ENCODE peak calls at places on chromosomes 6 and 20, in ten cellular contexts. One of them, this sample, is unnamed.

GRCh38 chr6:167054987-167055386 is 55.8 kb downstream of the CEP43 start:
- DNase-seq in CD8-positive, alpha-beta T cell: no peak
- DNase-seq in cardiac muscle cell: no peak
- DNase-seq in hepatocyte: no peak
- DNase-seq in adipocyte: no peak
- DNase-seq in breast epithelium: no peak
- DNase-seq in astrocyte of the spinal cord: no peak
- DNase-seq in epithelial cell of esophagus: no peak
- DNase-seq in BE2C: no peak
- DNase-seq in GM12865: no peak
- DNase-seq in this sample: no peak

GRCh38 chr6:99495466-99495865 is 19.8 kb downstream of the USP45 start:
- DNase-seq in breast epithelium: no peak
- DNase-seq in adipocyte: peak; percentile 11
- DNase-seq in hepatocyte: no peak
- DNase-seq in epithelial cell of esophagus: no peak
- DNase-seq in astrocyte of the spinal cord: no peak
- DNase-seq in BE2C: no peak
- DNase-seq in cardiac muscle cell: no peak
- DNase-seq in CD8-positive, alpha-beta T cell: no peak
- DNase-seq in GM12865: no peak
- DNase-seq in this sample: peak; percentile 51

GRCh38 chr20:17558154-17558940 is 11.5 kb upstream of the DSTN start:
- DNase-seq in adipocyte: peak; percentile 87
- DNase-seq in cardiac muscle cell: peak; percentile 89
- DNase-seq in astrocyte of the spinal cord: peak; percentile 95
- DNase-seq in epithelial cell of esophagus: peak; percentile 85
- DNase-seq in BE2C: no peak
- DNase-seq in CD8-positive, alpha-beta T cell: no peak
- DNase-seq in GM12865: no peak
- DNase-seq in hepatocyte: peak; percentile 73
- DNase-seq in breast epithelium: no peak
- DNase-seq in this sample: peak; percentile 93

GRCh38 chr6:122817766-122818165 is 28.7 kb downstream of the SMPDL3A start:
- DNase-seq in CD8-positive, alpha-beta T cell: no peak
- DNase-seq in breast epithelium: no peak
- DNase-seq in BE2C: no peak
- DNase-seq in astrocyte of the spinal cord: no peak
- DNase-seq in cardiac muscle cell: no peak
- DNase-seq in hepatocyte: no peak
- DNase-seq in epithelial cell of esophagus: no peak
- DNase-seq in adipocyte: no peak
- DNase-seq in GM12865: no peak
- DNase-seq in this sample: no peak

GRCh38 chr6:106192824-106193223 is 106.7 kb downstream of the PRDM1 start:
- DNase-seq in BE2C: peak; percentile 45
- DNase-seq in breast epithelium: no peak
- DNase-seq in GM12865: no peak
- DNase-seq in epithelial cell of esophagus: peak; percentile 67
- DNase-seq in adipocyte: peak; percentile 36
- DNase-seq in hepatocyte: no peak
- DNase-seq in cardiac muscle cell: no peak
- DNase-seq in astrocyte of the spinal cord: peak; percentile 35
- DNase-seq in CD8-positive, alpha-beta T cell: no peak
- DNase-seq in this sample: peak; percentile 38

GRCh38 chr20:44959082-44959895 is 908 bp downstream of the TOMM34 start:
- DNase-seq in CD8-positive, alpha-beta T cell: peak; percentile 58
- DNase-seq in adipocyte: peak; percentile 81
- DNase-seq in GM12865: peak; percentile 69
- DNase-seq in breast epithelium: no peak
- DNase-seq in hepatocyte: peak; percentile 66
- DNase-seq in BE2C: no peak
- DNase-seq in astrocyte of the spinal cord: peak; percentile 55
- DNase-seq in epithelial cell of esophagus: peak; percentile 88
- DNase-seq in cardiac muscle cell: peak; percentile 51
- DNase-seq in this sample: peak; percentile 56

GRCh38 chr6:36598326-36598725 is 4.2 kb downstream of the SRSF3 start:
- DNase-seq in hepatocyte: no peak
- DNase-seq in adipocyte: no peak
- DNase-seq in CD8-positive, alpha-beta T cell: no peak
- DNase-seq in breast epithelium: no peak
- DNase-seq in cardiac muscle cell: no peak
- DNase-seq in BE2C: no peak
- DNase-seq in GM12865: no peak
- DNase-seq in astrocyte of the spinal cord: no peak
- DNase-seq in epithelial cell of esophagus: no peak
- DNase-seq in this sample: no peak

GRCh38 chr6:83462524-83462923 is 31.7 kb upstream of the ME1 start:
- DNase-seq in hepatocyte: no peak
- DNase-seq in BE2C: no peak
- DNase-seq in CD8-positive, alpha-beta T cell: no peak
- DNase-seq in cardiac muscle cell: no peak
- DNase-seq in adipocyte: no peak
- DNase-seq in astrocyte of the spinal cord: no peak
- DNase-seq in breast epithelium: no peak
- DNase-seq in GM12865: no peak
- DNase-seq in epithelial cell of esophagus: no peak
- DNase-seq in this sample: no peak

GRCh38 chr20:62596921-62597320 is 45.4 kb upstream of the SLCO4A1 start:
- DNase-seq in adipocyte: no peak
- DNase-seq in BE2C: no peak
- DNase-seq in astrocyte of the spinal cord: no peak
- DNase-seq in cardiac muscle cell: no peak
- DNase-seq in hepatocyte: no peak
- DNase-seq in CD8-positive, alpha-beta T cell: no peak
- DNase-seq in epithelial cell of esophagus: no peak
- DNase-seq in GM12865: no peak
- DNase-seq in breast epithelium: no peak
- DNase-seq in this sample: no peak

GRCh38 chr6:6843057-6843627 is 254.6 kb downstream of the LY86 start:
- DNase-seq in CD8-positive, alpha-beta T cell: no peak
- DNase-seq in hepatocyte: peak; percentile 70
- DNase-seq in breast epithelium: no peak
- DNase-seq in astrocyte of the spinal cord: peak; percentile 35
- DNase-seq in cardiac muscle cell: peak; percentile 57
- DNase-seq in GM12865: no peak
- DNase-seq in epithelial cell of esophagus: peak; percentile 80
- DNase-seq in adipocyte: no peak
- DNase-seq in BE2C: no peak
- DNase-seq in this sample: peak; percentile 72

GRCh38 chr6:131754715-131755567 is 44.1 kb upstream of the CTAGE9 start:
- DNase-seq in GM12865: no peak
- DNase-seq in adipocyte: peak; percentile 44
- DNase-seq in CD8-positive, alpha-beta T cell: no peak
- DNase-seq in BE2C: no peak
- DNase-seq in hepatocyte: no peak
- DNase-seq in astrocyte of the spinal cord: no peak
- DNase-seq in cardiac muscle cell: no peak
- DNase-seq in epithelial cell of esophagus: no peak
- DNase-seq in breast epithelium: no peak
- DNase-seq in this sample: peak; percentile 60

GRCh38 chr6:19834858-19835257 is 2.3 kb upstream of the ID4 start:
- DNase-seq in astrocyte of the spinal cord: no peak
- DNase-seq in hepatocyte: no peak
- DNase-seq in breast epithelium: no peak
- DNase-seq in CD8-positive, alpha-beta T cell: no peak
- DNase-seq in GM12865: no peak
- DNase-seq in adipocyte: no peak
- DNase-seq in epithelial cell of esophagus: no peak
- DNase-seq in cardiac muscle cell: no peak
- DNase-seq in BE2C: no peak
- DNase-seq in this sample: no peak

GRCh38 chr20:62624325-62624690 is 18.0 kb upstream of the SLCO4A1 start:
- DNase-seq in cardiac muscle cell: no peak
- DNase-seq in GM12865: peak; percentile 52
- DNase-seq in BE2C: peak; percentile 56
- DNase-seq in CD8-positive, alpha-beta T cell: no peak
- DNase-seq in astrocyte of the spinal cord: no peak
- DNase-seq in epithelial cell of esophagus: no peak
- DNase-seq in breast epithelium: no peak
- DNase-seq in hepatocyte: peak; percentile 33
- DNase-seq in adipocyte: no peak
- DNase-seq in this sample: no peak

GRCh38 chr6:10658910-10659696 is 35.3 kb downstream of the C6orf52 start:
- DNase-seq in astrocyte of the spinal cord: no peak
- DNase-seq in cardiac muscle cell: no peak
- DNase-seq in hepatocyte: peak; percentile 9
- DNase-seq in adipocyte: no peak
- DNase-seq in BE2C: no peak
- DNase-seq in GM12865: no peak
- DNase-seq in epithelial cell of esophagus: no peak
- DNase-seq in breast epithelium: no peak
- DNase-seq in CD8-positive, alpha-beta T cell: no peak
- DNase-seq in this sample: no peak
- H3K4me3 ChIP-seq in astrocyte of the spinal cord: peak overlapping the region; percentile 18
- H3K4me3 ChIP-seq in cardiac muscle cell: no peak overlapping the region
- H3K4me3 ChIP-seq in hepatocyte: peak overlapping the region; percentile 29
- H3K4me3 ChIP-seq in adipocyte: peak overlapping the region; percentile 27
- H3K4me3 ChIP-seq in BE2C: peak overlapping the region; percentile 44
- H3K4me3 ChIP-seq in GM12865: no peak overlapping the region
- H3K4me3 ChIP-seq in epithelial cell of esophagus: peak overlapping the region; percentile 23
- H3K4me3 ChIP-seq in breast epithelium: no peak overlapping the region
- H3K4me3 ChIP-seq in CD8-positive, alpha-beta T cell: no peak overlapping the region
- H3K4me3 ChIP-seq in this sample: peak overlapping the region; percentile 60

DNA sequence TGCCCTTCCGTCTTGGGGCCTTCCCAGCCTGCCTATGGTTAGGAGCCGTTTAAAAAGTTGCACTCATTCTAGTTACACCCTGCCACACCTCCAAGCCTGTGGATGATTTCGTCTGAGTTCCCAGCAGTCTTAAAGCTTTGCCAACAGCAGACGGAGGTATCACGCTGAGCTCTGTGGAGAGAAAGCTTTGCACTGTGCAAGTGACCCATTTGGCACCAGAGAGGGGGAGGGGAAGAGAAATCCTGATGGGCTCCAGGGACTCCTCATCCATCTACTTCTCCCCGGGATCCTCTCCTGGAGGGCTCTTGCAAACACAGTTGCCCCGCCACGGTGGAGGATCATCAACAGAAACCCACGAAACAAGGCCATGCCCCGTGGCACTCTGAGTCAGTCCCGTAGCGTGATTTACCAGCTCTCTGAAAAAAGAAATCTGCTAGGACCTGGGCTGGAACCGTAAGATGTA is 98.8 kb upstream of the CITED2 start:
- DNase-seq in CD8-positive, alpha-beta T cell: no peak
- DNase-seq in GM12865: no peak
- DNase-seq in hepatocyte: no peak
- DNase-seq in epithelial cell of esophagus: peak; percentile 33
- DNase-seq in adipocyte: no peak
- DNase-seq in breast epithelium: no peak
- DNase-seq in cardiac muscle cell: no peak
- DNase-seq in astrocyte of the spinal cord: peak; percentile 63
- DNase-seq in BE2C: no peak
- DNase-seq in this sample: no peak
- H3K4me3 ChIP-seq in CD8-positive, alpha-beta T cell: no peak overlapping the region
- H3K4me3 ChIP-seq in GM12865: no peak overlapping the region
- H3K4me3 ChIP-seq in hepatocyte: no peak overlapping the region
- H3K4me3 ChIP-seq in epithelial cell of esophagus: no peak overlapping the region
- H3K4me3 ChIP-seq in adipocyte: peak overlapping the region; percentile 67
- H3K4me3 ChIP-seq in breast epithelium: no peak overlapping the region
- H3K4me3 ChIP-seq in cardiac muscle cell: no peak overlapping the region
- H3K4me3 ChIP-seq in astrocyte of the spinal cord: no peak overlapping the region
- H3K4me3 ChIP-seq in BE2C: no peak overlapping the region
- H3K4me3 ChIP-seq in this sample: no peak overlapping the region

GRCh38 chr6:127458817-127459216 is 372 bp downstream of the KIAA0408 start:
- DNase-seq in epithelial cell of esophagus: peak; percentile 14
- DNase-seq in CD8-positive, alpha-beta T cell: no peak
- DNase-seq in GM12865: no peak
- DNase-seq in hepatocyte: peak; percentile 60
- DNase-seq in adipocyte: peak; percentile 82
- DNase-seq in cardiac muscle cell: peak; percentile 84
- DNase-seq in BE2C: no peak
- DNase-seq in astrocyte of the spinal cord: no peak
- DNase-seq in breast epithelium: no peak
- DNase-seq in this sample: peak; percentile 73
- H3K4me3 ChIP-seq in epithelial cell of esophagus: no peak overlapping the region
- H3K4me3 ChIP-seq in CD8-positive, alpha-beta T cell: no peak overlapping the region
- H3K4me3 ChIP-seq in GM12865: no peak overlapping the region
- H3K4me3 ChIP-seq in hepatocyte: no peak overlapping the region
- H3K4me3 ChIP-seq in adipocyte: peak overlapping the region; percentile 81
- H3K4me3 ChIP-seq in cardiac muscle cell: no peak overlapping the region
- H3K4me3 ChIP-seq in BE2C: no peak overlapping the region
- H3K4me3 ChIP-seq in astrocyte of the spinal cord: no peak overlapping the region
- H3K4me3 ChIP-seq in breast epithelium: peak overlapping the region; percentile 35
- H3K4me3 ChIP-seq in this sample: peak overlapping the region; percentile 14

GRCh38 chr6:44110005-44110681 is 17.1 kb downstream of the MRPL14 start:
- DNase-seq in breast epithelium: no peak
- DNase-seq in adipocyte: no peak
- DNase-seq in GM12865: no peak
- DNase-seq in CD8-positive, alpha-beta T cell: no peak
- DNase-seq in BE2C: no peak
- DNase-seq in epithelial cell of esophagus: no peak
- DNase-seq in hepatocyte: no peak
- DNase-seq in astrocyte of the spinal cord: no peak
- DNase-seq in cardiac muscle cell: no peak
- DNase-seq in this sample: no peak

GRCh38 chr6:44107017-44107416 is 20.2 kb downstream of the MRPL14 start:
- DNase-seq in adipocyte: no peak
- DNase-seq in BE2C: no peak
- DNase-seq in epithelial cell of esophagus: no peak
- DNase-seq in cardiac muscle cell: no peak
- DNase-seq in breast epithelium: no peak
- DNase-seq in CD8-positive, alpha-beta T cell: no peak
- DNase-seq in GM12865: no peak
- DNase-seq in astrocyte of the spinal cord: no peak
- DNase-seq in hepatocyte: no peak
- DNase-seq in this sample: no peak

GRCh38 chr6:44110966-44111365 is 16.3 kb downstream of the MRPL14 start:
- DNase-seq in BE2C: no peak
- DNase-seq in astrocyte of the spinal cord: no peak
- DNase-seq in epithelial cell of esophagus: no peak
- DNase-seq in CD8-positive, alpha-beta T cell: no peak
- DNase-seq in cardiac muscle cell: no peak
- DNase-seq in GM12865: no peak
- DNase-seq in hepatocyte: no peak
- DNase-seq in adipocyte: no peak
- DNase-seq in breast epithelium: no peak
- DNase-seq in this sample: no peak

GRCh38 chr6:44108471-44108870 is 18.8 kb downstream of the MRPL14 start:
- DNase-seq in GM12865: no peak
- DNase-seq in BE2C: no peak
- DNase-seq in astrocyte of the spinal cord: no peak
- DNase-seq in breast epithelium: no peak
- DNase-seq in epithelial cell of esophagus: no peak
- DNase-seq in CD8-positive, alpha-beta T cell: no peak
- DNase-seq in hepatocyte: no peak
- DNase-seq in adipocyte: no peak
- DNase-seq in cardiac muscle cell: no peak
- DNase-seq in this sample: no peak

DNA sequence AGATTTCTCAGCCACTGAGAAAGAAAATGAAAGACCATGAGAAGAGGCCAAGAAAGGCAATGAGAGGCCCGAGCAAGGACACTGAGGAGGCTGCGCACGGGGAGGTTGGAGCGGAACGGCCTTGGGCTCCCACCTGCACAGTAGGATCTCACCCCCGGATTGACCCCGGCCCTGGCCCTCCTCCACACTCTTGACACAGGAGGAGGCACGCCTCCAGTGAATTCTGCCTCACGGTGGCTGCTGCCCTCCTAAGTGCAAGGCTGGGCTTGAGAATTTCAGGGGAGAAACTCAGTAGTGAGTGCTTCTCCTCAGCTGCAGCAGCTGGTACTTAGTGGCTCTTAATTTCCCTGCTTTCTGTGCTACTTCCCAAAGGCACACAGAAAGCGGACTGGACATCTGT is 18.0 kb downstream of the MRPL14 start:
- DNase-seq in epithelial cell of esophagus: no peak
- DNase-seq in astrocyte of the spinal cord: no peak
- DNase-seq in cardiac muscle cell: no peak
- DNase-seq in breast epithelium: no peak
- DNase-seq in CD8-positive, alpha-beta T cell: no peak
- DNase-seq in hepatocyte: no peak
- DNase-seq in adipocyte: no peak
- DNase-seq in BE2C: no peak
- DNase-seq in GM12865: no peak
- DNase-seq in this sample: no peak
- H3K4me3 ChIP-seq in epithelial cell of esophagus: no peak overlapping the region
- H3K4me3 ChIP-seq in astrocyte of the spinal cord: no peak overlapping the region
- H3K4me3 ChIP-seq in cardiac muscle cell: no peak overlapping the region
- H3K4me3 ChIP-seq in breast epithelium: no peak overlapping the region
- H3K4me3 ChIP-seq in CD8-positive, alpha-beta T cell: no peak overlapping the region
- H3K4me3 ChIP-seq in hepatocyte: no peak overlapping the region
- H3K4me3 ChIP-seq in adipocyte: no peak overlapping the region
- H3K4me3 ChIP-seq in BE2C: no peak overlapping the region
- H3K4me3 ChIP-seq in GM12865: no peak overlapping the region
- H3K4me3 ChIP-seq in this sample: no peak overlapping the region

This sample was measured in fibroblast of villous mesenchyme.